ENCODE peak calls at places on chromosome 21, in five cellular contexts. E, U, P, F and J are unnamed samples.

GRCh38 chr21:26148834-26149354 is 21.7 kb downstream of the APP start:
- DNase-seq in F (no peak), U (no peak), P (no peak), E (no peak), J (no peak)

GRCh38 chr21:44052071-44052829 is 40.1 kb downstream of the TRAPPC10 start:
- DNase-seq in U (no peak), P (no peak), E (no peak), F (no peak), J (no peak)

GRCh38 chr21:42737969-42738590 is 84.7 kb downstream of the PDE9A start:
- DNase-seq in P (no peak), F (no peak), E (peak; percentile 65), U (peak; percentile 43), J (peak; percentile 42)

GRCh38 chr21:44049182-44049581 is 37.1 kb downstream of the TRAPPC10 start:
- DNase-seq in E (no peak), F (no peak), U (no peak), P (no peak), J (no peak)

GRCh38 chr21:43318841-43319781 is 107.8 kb downstream of the SIK1 start:
- DNase-seq in E (peak; percentile 72), F (peak; percentile 47), U (no peak), P (no peak), J (no peak)

GRCh38 chr21:37855568-37856391 is 60.5 kb downstream of the KCNJ6 start:
- DNase-seq in P (no peak), U (no peak), F (peak; percentile 88), E (no peak), J (no peak)

GRCh38 chr21:33067457-33067856 is 2.5 kb upstream of the OLIG1 start:
- DNase-seq in U (no peak), P (no peak), F (no peak), E (no peak), J (no peak)

GRCh38 chr21:26952274-26953066 is 14.4 kb downstream of the ADAMTS5 start:
- DNase-seq in P (no peak), E (no peak), F (no peak), U (no peak), J (no peak)

GRCh38 chr21:42859891-42860230 is 19.5 kb downstream of the WDR4 start:
- DNase-seq in F (no peak), U (no peak), P (no peak), E (no peak), J (no peak)

GRCh38 chr21:41891132-41891531 is 12.0 kb upstream of the PRDM15 start:
- DNase-seq in P (no peak), E (no peak), F (no peak), U (no peak), J (no peak)

GRCh38 chr21:42685036-42685435 is 31.6 kb downstream of the PDE9A start:
- DNase-seq in E (no peak), F (no peak), U (no peak), P (no peak), J (no peak)

GRCh38 chr21:42424848-42425602 is 21.3 kb downstream of the UBASH3A start:
- DNase-seq in E (no peak), U (no peak), F (no peak), P (no peak), J (no peak)

GRCh38 chr21:22224261-22224660 is 1226.1 kb downstream of the NCAM2 start:
- DNase-seq in E (no peak), P (no peak), U (no peak), F (no peak), J (no peak)

GRCh38 chr21:10640446-10640845 is 119.1 kb downstream of the TPTE start:
- DNase-seq in F (no peak), P (no peak), U (no peak), E (no peak), J (no peak)
- H3K9me3 ChIP-seq in F (peaks cover 29% of the 10 kb centered on the region), P (no peaks in the 10 kb centered on the region), U (peaks cover 3% of the 10 kb centered on the region), E (peaks cover 36% of the 10 kb centered on the region), J (no peaks in the 10 kb centered on the region)

GRCh38 chr21:7951854-7952519 is 2569.4 kb upstream of the TPTE start:
- DNase-seq in E (no peak), P (no peak), F (no peak), U (no peak), J (no peak)

GRCh38 chr21:7947422-7947821 is 2574.0 kb upstream of the TPTE start:
- DNase-seq in P (no peak), E (no peak), F (no peak), U (no peak), J (no peak)

GRCh38 chr21:7957713-7958064 is 2563.7 kb upstream of the TPTE start:
- DNase-seq in P (no peak), U (no peak), F (no peak), E (no peak), J (no peak)

GRCh38 chr21:7952648-7953047 is 2568.7 kb upstream of the TPTE start:
- DNase-seq in P (no peak), E (no peak), U (no peak), F (no peak), J (no peak)

GRCh38 chr21:7953058-7953457 is 2568.3 kb upstream of the TPTE start:
- DNase-seq in P (no peak), F (no peak), E (no peak), U (no peak), J (no peak)
- H3K9me3 ChIP-seq in P (no peaks in the 10 kb centered on the region), F (peaks cover 90% of the 10 kb centered on the region), E (peaks cover 82% of the 10 kb centered on the region), U (peaks cover 63% of the 10 kb centered on the region), J (no peaks in the 10 kb centered on the region)

DNA sequence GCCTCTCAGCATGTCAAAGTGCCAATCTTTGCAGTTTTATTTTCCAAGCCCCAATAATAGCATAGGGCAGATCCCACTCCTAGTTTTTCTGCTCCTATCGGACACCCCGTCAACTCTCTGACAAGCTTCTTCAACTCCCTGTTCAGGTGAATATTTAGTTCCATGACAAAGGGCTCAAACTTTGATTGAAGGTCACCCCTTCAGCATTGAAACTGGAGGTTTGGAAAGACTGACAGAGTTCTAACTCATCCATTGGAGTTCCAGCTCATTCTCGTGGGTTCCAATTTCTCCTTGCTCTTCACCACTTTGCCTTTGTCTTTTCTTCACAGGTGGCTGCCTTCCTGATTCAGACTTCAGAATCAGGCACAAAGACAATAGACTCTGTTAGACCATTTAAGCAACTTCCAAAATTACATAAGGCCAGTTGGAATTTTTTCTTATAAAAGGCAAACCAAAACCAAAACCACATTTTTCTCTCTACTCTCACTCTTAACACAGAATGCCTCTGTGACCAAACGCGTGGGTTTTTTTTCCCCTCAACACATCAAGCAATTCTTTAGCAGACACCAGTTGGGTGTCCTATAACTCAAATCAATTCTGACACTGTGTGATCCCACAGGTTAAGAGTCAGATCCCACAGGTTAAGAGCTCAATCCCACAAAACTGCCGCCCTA is 169.3 kb upstream of the USP25 start:
- DNase-seq in P (no peak), U (no peak), F (peak; percentile 2), E (no peak), J (no peak)
- H3K9me3 ChIP-seq in P (no peaks in the 10 kb centered on the region), U (no peaks in the 10 kb centered on the region), F (no peaks in the 10 kb centered on the region), E (no peaks in the 10 kb centered on the region), J (no peaks in the 10 kb centered on the region)

DNA sequence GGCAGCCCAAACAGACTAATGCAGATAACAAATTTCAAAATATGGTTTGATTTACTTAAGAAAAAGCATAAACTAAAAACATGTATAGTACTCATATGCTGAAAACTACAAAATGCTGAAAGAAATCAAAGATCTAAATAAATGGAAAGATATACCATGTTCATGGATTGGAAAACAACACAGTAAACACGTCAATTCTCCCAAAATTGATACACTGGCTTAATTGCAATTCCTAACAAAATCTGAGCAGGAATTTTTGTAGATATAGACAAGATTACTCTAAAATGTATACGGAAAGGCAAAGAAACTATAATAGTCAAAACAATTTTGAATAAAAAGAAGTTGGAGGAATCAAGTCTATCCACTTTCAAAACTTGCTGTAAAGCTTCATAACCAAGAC is 21.0 kb downstream of the SLC19A1 start:
- DNase-seq in P (no peak), E (no peak), U (no peak), F (no peak), J (no peak)
- H3K9me3 ChIP-seq in P (no peaks in the 10 kb centered on the region), E (peaks cover 25% of the 10 kb centered on the region), U (peaks cover 9% of the 10 kb centered on the region), F (peaks cover 6% of the 10 kb centered on the region), J (no peaks in the 10 kb centered on the region)

DNA sequence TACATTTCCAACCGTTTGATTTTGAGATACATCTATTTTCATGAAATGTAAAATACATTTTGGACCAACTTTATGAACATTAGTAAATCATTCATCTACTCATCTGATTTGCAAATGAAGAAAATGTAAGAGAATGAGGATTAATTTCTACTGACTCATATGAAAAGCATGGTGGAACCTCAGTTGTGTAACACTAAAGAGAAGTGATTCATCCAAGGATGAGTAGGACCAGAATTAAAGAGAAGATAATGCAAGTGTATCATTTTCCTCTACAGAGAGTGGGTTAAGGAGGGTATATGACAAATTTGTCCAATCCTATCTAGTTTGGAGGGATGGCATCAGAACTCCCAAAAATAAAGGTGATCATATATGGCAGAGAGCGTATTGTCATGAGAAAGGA is 1967.6 kb downstream of the MRPL39 start:
- DNase-seq in U (no peak), P (no peak), E (no peak), F (no peak), J (no peak)
- H3K9me3 ChIP-seq in U (no peaks in the 10 kb centered on the region), P (no peaks in the 10 kb centered on the region), E (no peaks in the 10 kb centered on the region), F (peaks cover 2% of the 10 kb centered on the region), J (no peaks in the 10 kb centered on the region)

DNA sequence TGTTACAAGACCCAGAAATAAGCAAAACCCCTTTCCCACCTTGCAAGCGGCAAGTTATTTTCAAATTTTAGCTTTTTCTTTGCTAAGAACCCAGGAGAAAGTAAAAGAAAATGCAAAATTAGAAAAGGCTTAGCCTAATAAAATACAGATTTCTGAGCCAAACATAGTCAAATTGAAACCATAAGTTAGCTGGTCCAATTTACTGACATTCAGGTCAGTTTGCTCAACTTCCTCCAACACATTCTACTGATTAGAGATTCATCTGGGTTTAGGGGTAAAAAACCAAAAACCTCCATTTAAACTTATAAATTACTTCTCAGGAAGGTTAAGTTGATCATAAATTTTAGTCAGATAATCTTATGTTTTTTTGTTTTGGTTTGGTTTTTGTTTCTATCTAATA is 701.8 kb upstream of the CXADR start:
- DNase-seq in F (no peak), P (no peak), U (no peak), E (no peak), J (no peak)
- H3K9me3 ChIP-seq in F (no peaks in the 10 kb centered on the region), P (no peaks in the 10 kb centered on the region), U (no peaks in the 10 kb centered on the region), E (no peaks in the 10 kb centered on the region), J (no peaks in the 10 kb centered on the region)

GRCh38 chr21:34135330-34135729 is 62.0 kb downstream of the MRPS6 start:
- DNase-seq in F (no peak), E (no peak), P (peak; percentile 29), U (no peak), J (no peak)
- H3K9me3 ChIP-seq in F (no peaks in the 10 kb centered on the region), E (no peaks in the 10 kb centered on the region), P (no peaks in the 10 kb centered on the region), U (no peaks in the 10 kb centered on the region), J (no peaks in the 10 kb centered on the region)

GRCh38 chr21:18602711-18603110 is 199.1 kb upstream of the TMPRSS15 start:
- DNase-seq in P (no peak), F (no peak), U (no peak), E (no peak), J (no peak)
- H3K9me3 ChIP-seq in P (no peaks in the 10 kb centered on the region), F (no peaks in the 10 kb centered on the region), U (no peaks in the 10 kb centered on the region), E (no peaks in the 10 kb centered on the region), J (no peaks in the 10 kb centered on the region)

GRCh38 chr21:36149788-36150187 is 6.8 kb upstream of the DOP1B start:
- DNase-seq in E (no peak), P (no peak), F (no peak), U (no peak), J (no peak)

GRCh38 chr21:36147891-36148290 is 8.7 kb upstream of the DOP1B start:
- DNase-seq in F (no peak), P (no peak), U (no peak), E (no peak), J (no peak)

GRCh38 chr21:36145259-36145658 is 10.4 kb downstream of the CBR3 start:
- DNase-seq in P (no peak), E (no peak), U (no peak), F (no peak), J (no peak)

GRCh38 chr21:36148886-36149285 is 7.7 kb upstream of the DOP1B start:
- DNase-seq in P (no peak), U (no peak), E (no peak), F (no peak), J (no peak)

GRCh38 chr21:36150192-36150711 is 6.4 kb upstream of the DOP1B start:
- DNase-seq in P (no peak), F (peak; percentile 71), U (peak; percentile 65), E (no peak), J (no peak)
- H3K9me3 ChIP-seq in P (no peaks in the 10 kb centered on the region), F (no peaks in the 10 kb centered on the region), U (no peaks in the 10 kb centered on the region), E (no peaks in the 10 kb centered on the region), J (no peaks in the 10 kb centered on the region)